ENCODE peak calls at places on chromosomes 12 and 14, in ten cellular contexts. P, K, E, U, I, W, Q, T, R and C are unnamed samples.

GRCh38 chr12:103503546-103504480 is 8.0 kb upstream of the C12orf42 start:
- DNase-seq in W (peak; percentile 64), T (no peak), R (no peak), E (peak; percentile 74), I (no peak), Q (peak; percentile 76), U (no peak), P (no peak), K (peak; percentile 57), C (peak; percentile 43)

GRCh38 chr12:124867389-124867930 is 3.8 kb upstream of the SCARB1 start:
- DNase-seq in T (no peak), Q (peak; percentile 39), U (peak; percentile 69), P (no peak), R (no peak), E (no peak), I (peak; percentile 31), K (no peak), W (no peak), C (peak; percentile 59)

GRCh38 chr14:65879218-65880009 is 466.9 kb downstream of the FUT8 start:
- DNase-seq in W (no peak), Q (peak; percentile 85), I (peak; percentile 23), T (peak; percentile 49), K (no peak), E (no peak), U (peak; percentile 88), R (no peak), P (no peak), C (peak; percentile 89)

GRCh38 chr12:64696065-64696741 is 63.0 kb downstream of the GNS start:
- DNase-seq in K (no peak), E (no peak), P (no peak), R (no peak), I (peak; percentile 25), Q (no peak), W (no peak), U (peak; percentile 45), T (no peak), C (peak; percentile 39)

GRCh38 chr12:8156416-8156815 is 399 bp upstream of the ZNF705A start:
- DNase-seq in W (no peak), E (no peak), R (no peak), U (no peak), K (no peak), Q (no peak), T (no peak), P (no peak), I (peak; percentile 19), C (no peak)

GRCh38 chr14:74348241-74348734 is at the start of gene VRTN:
- DNase-seq in E (no peak), P (no peak), U (no peak), T (no peak), Q (no peak), R (no peak), K (no peak), W (no peak), I (no peak), C (no peak)

GRCh38 chr14:106094654-106095189 is 568.3 kb downstream of the TMEM121 start:
- DNase-seq in Q (no peak), E (no peak), I (no peak), K (peak; percentile 7), P (no peak), W (no peak), U (no peak), T (no peak), R (no peak), C (peak; percentile 18)

GRCh38 chr12:65532744-65533143 is 254.3 kb downstream of the MSRB3 start:
- DNase-seq in P (no peak), I (peak; percentile 97), Q (peak; percentile 90), U (peak; percentile 85), K (no peak), E (no peak), T (peak; percentile 86), R (no peak), W (no peak), C (peak; percentile 86)

GRCh38 chr12:121579190-121579791 is 1.5 kb downstream of the KDM2B start:
- DNase-seq in K (peak; percentile 65), E (peak; percentile 73), P (peak; percentile 36), W (no peak), R (peak; percentile 11), Q (no peak), I (no peak), T (no peak), U (no peak), C (no peak)

GRCh38 chr14:100523131-100523530 is 64.1 kb downstream of the BEGAIN start:
- DNase-seq in I (no peak), Q (no peak), U (no peak), P (no peak), R (no peak), T (no peak), K (no peak), W (no peak), E (no peak), C (no peak)

GRCh38 chr12:46919666-46920065 is 93.9 kb upstream of the SLC38A4 start:
- DNase-seq in I (no peak), T (no peak), U (peak; percentile 19), R (no peak), P (no peak), E (no peak), W (no peak), Q (no peak), K (no peak), C (no peak)

GRCh38 chr14:104553166-104554087 is 26.1 kb upstream of the C14orf180 start:
- DNase-seq in W (peak; percentile 2), E (no peak), T (no peak), R (no peak), K (no peak), Q (no peak), P (peak; percentile 12), I (no peak), U (no peak), C (no peak)

GRCh38 chr14:33685698-33686097 is 265.2 kb downstream of the EGLN3 start:
- DNase-seq in U (no peak), K (no peak), I (no peak), E (no peak), T (no peak), R (no peak), P (no peak), W (no peak), Q (no peak), C (no peak)

GRCh38 chr14:77245820-77246219 is 25.2 kb downstream of the NGB start:
- DNase-seq in K (no peak), R (no peak), Q (no peak), P (no peak), E (peak; percentile 55), U (peak; percentile 1), T (no peak), I (no peak), W (no peak), C (no peak)
- TF ChIP-seq CTCF in K (peak; percentile 43), R (no peak), Q (no peak), P (no peak), E (peak; percentile 56), U (peak; percentile 7), T (no peak), I (no peak), W (peak; percentile 30), C (peak; percentile 5)

DNA sequence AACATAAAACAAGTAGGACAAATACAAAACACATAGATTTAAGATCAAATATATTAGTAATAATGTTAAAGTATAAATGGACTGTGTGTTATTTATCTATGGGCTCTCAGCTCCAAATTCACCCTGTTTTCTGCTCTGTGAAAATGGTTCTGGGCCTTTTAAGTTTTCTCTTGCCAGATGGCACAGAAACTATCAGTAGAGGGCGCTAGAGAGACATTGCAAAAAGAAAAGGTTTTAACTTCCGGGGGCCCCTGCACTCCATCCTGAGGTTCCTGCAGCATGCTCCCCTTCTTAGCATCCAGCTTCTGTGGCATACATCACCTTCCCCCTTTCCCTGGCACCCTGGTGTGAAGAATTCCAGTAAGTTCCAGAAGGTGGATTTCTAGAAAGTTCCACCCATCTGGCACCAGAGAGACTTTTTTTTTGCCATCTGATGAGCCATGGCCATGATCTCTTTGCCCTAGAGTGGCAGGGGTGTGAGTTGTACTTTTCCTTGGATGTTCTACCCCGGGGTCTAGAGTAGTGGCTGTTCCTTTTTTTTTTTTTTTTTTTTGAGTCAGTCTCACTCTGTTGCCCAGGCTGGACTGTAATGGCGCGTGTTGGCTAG is 29.3 kb downstream of the ZCRB1 start:
- DNase-seq in K (peak; percentile 17), Q (no peak), R (no peak), T (no peak), W (no peak), U (peak; percentile 20), I (no peak), E (peak; percentile 88), P (no peak), C (peak; percentile 28)
- TF ChIP-seq CTCF in K (peak; percentile 54), Q (peak; percentile 28), R (no peak), T (peak; percentile 40), W (peak; percentile 74), U (peak; percentile 51), I (peak; percentile 73), E (peak; percentile 83), P (peak; percentile 45), C (peak; percentile 37)

GRCh38 chr12:120321382-120322202 is 6.0 kb downstream of the PLA2G1B start:
- DNase-seq in R (no peak), W (no peak), E (no peak), P (no peak), Q (no peak), I (no peak), U (no peak), K (no peak), T (no peak), C (no peak)

GRCh38 chr12:120316798-120317257 is 10.8 kb downstream of the PLA2G1B start:
- DNase-seq in P (no peak), I (no peak), Q (peak; percentile 31), U (no peak), K (no peak), W (no peak), R (no peak), T (no peak), E (no peak), C (no peak)

GRCh38 chr12:120314220-120314619 is 12.1 kb downstream of the SIRT4 start:
- DNase-seq in U (peak; percentile 6), I (no peak), P (no peak), E (peak; percentile 90), Q (no peak), K (peak; percentile 36), T (no peak), R (no peak), W (no peak), C (peak; percentile 24)

GRCh38 chr12:120317258-120318105 is 10.1 kb downstream of the PLA2G1B start:
- DNase-seq in U (peak; percentile 99), E (peak; percentile 100), Q (peak; percentile 100), W (peak; percentile 100), I (peak; percentile 99), T (peak; percentile 95), P (peak; percentile 98), K (peak; percentile 100), R (peak; percentile 100), C (peak; percentile 100)
- TF ChIP-seq CTCF in U (peak; percentile 62), E (peak; percentile 50), Q (peak; percentile 61), W (peak; percentile 47), I (peak; percentile 80), T (peak; percentile 26), P (peak; percentile 36), K (peak; percentile 61), R (peak; percentile 81), C (peak; percentile 54)

DNA sequence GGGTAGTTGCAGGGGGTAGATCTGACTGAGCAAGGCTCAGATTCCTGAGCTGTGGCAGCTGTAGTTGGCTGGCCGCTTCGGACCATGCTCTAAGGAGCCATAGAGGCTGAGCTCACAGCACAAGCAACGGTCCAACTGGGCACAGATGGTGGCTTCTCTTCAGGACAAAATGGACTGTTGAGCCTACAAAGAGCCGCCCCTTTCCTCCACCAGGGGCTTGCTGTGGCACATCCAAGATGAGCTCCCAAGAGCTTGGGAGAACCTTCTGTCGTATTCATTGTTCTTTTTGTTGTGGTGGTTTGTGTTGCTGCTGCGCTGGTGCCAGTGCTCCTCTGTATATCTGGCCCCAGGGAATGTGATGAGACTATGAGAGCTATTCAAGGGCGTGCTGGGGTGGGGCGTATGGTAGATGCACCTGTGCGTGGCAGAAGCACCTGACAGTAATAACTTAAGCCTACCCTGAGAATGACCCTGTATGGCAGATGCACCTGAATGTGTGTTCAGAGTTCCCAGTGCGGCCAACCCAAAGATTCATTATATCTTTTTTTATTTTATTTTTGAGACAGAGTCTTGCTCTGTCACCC is 17.8 kb upstream of the LGALS3 start:
- DNase-seq in P (no peak), Q (no peak), K (no peak), U (no peak), I (no peak), E (peak; percentile 50), W (no peak), T (no peak), R (no peak), C (no peak)
- TF ChIP-seq CTCF in P (no peak), Q (no peak), K (no peak), U (no peak), I (no peak), E (peak; percentile 26), W (peak; percentile 16), T (no peak), R (no peak), C (no peak)